ENCODE peak calls at places on chromosomes 6 and 20, in six cellular contexts. P, U, N, A, R and S are unnamed samples.

GRCh38 chr20:34984756-34985261 is 29.1 kb downstream of the MYH7B start:
- ATAC-seq in R (no peak), P (no peak), N (no peak), A (no peak), U (no peak), S (no peak)

GRCh38 chr6:2448826-2449571 is 203.6 kb upstream of the GMDS start:
- ATAC-seq in A (no peak), N (no peak), R (no peak), U (peak), P (peak), S (peak)

GRCh38 chr6:2784930-2785329 is 19.7 kb downstream of the WRNIP1 start:
- ATAC-seq in P (no peak), N (no peak), A (no peak), R (no peak), U (no peak), S (no peak)

GRCh38 chr6:104281370-104281769 is 578.3 kb downstream of the HACE1 start:
- ATAC-seq in A (no peak), N (no peak), U (no peak), P (no peak), R (no peak), S (no peak)

GRCh38 chr6:161236091-161236633 is 37.7 kb downstream of the AGPAT4 start:
- ATAC-seq in R (no peak), U (no peak), P (no peak), N (no peak), A (no peak), S (peak)

GRCh38 chr20:57374343-57374930 is 16.8 kb upstream of the RBM38 start:
- ATAC-seq in N (no peak), P (no peak), A (no peak), U (no peak), R (no peak), S (no peak)

GRCh38 chr20:58981564-58982364 is 708 bp downstream of the NELFCD start:
- ATAC-seq in P (no peak), N (no peak), R (peak), U (no peak), A (no peak), S (peak)

GRCh38 chr6:89575562-89575960 is 63.0 kb downstream of the LYRM2 start:
- ATAC-seq in R (no peak), N (no peak), A (no peak), U (no peak), P (no peak), S (no peak)

GRCh38 chr6:2086328-2087008 is 158.9 kb downstream of the GMDS start:
- ATAC-seq in N (no peak), A (no peak), P (no peak), R (no peak), U (no peak), S (no peak)